ENCODE peak calls at places on chromosome 22, in eight cellular contexts. N is osteocyte, B is ELR, Y is K562, G is MCF 10A, L is AG20443, M is NCI-H446, P is glutamatergic neuron. A is an unnamed sample.

GRCh38 chr22:30627480-30627879 is 8.1 kb upstream of the SLC35E4 start:
- DNase-seq in N (no peak), B (peak; percentile 29), Y (no peak), G (no peak), L (no peak), M (no peak), P (no peak), A (no peak)

GRCh38 chr22:28171135-28171534 is 252.1 kb upstream of the PITPNB start:
- DNase-seq in N (no peak), B (no peak), Y (no peak), G (no peak), L (no peak), M (peak; percentile 66), P (no peak), A (peak; percentile 13)

GRCh38 chr22:27046603-27047002 is 389.2 kb downstream of the MIAT start:
- DNase-seq in N (no peak), B (no peak), Y (no peak), G (no peak), L (no peak), M (no peak), P (no peak), A (no peak)

GRCh38 chr22:40668611-40669390 is 10.5 kb upstream of the MCHR1 start:
- DNase-seq in N (no peak), B (peak; percentile 82), Y (peak; percentile 22), G (peak; percentile 88), L (peak; percentile 78), M (no peak), P (no peak), A (peak; percentile 92)

GRCh38 chr22:22916215-22916951 is 28.8 kb downstream of the IGLL5 start:
- DNase-seq in N (no peak), B (no peak), Y (peak; percentile 60), G (no peak), L (no peak), M (no peak), P (no peak), A (no peak)

GRCh38 chr22:35313311-35314121 is 13.8 kb downstream of the TOM1 start:
- DNase-seq in N (no peak), B (peak; percentile 95), Y (no peak), G (peak; percentile 62), L (peak; percentile 88), M (no peak), P (peak; percentile 12), A (peak; percentile 33)

GRCh38 chr22:24803064-24803542 is 2.9 kb upstream of the SGSM1 start:
- DNase-seq in N (no peak), B (peak; percentile 51), Y (peak; percentile 67), G (peak; percentile 54), L (peak; percentile 76), M (peak; percentile 43), P (peak; percentile 83), A (no peak)

GRCh38 chr22:47057916-47058585 is 295.6 kb downstream of the TBC1D22A start:
- DNase-seq in N (no peak), B (no peak), Y (no peak), G (no peak), L (no peak), M (no peak), P (no peak), A (no peak)

GRCh38 chr22:29758959-29759358 is 7.8 kb downstream of the ZMAT5 start:
- DNase-seq in N (no peak), B (no peak), Y (no peak), G (no peak), L (no peak), M (no peak), P (no peak), A (no peak)

GRCh38 chr22:36359172-36359973 is 28.4 kb downstream of the MYH9 start:
- DNase-seq in N (no peak), B (no peak), Y (no peak), G (no peak), L (no peak), M (peak; percentile 18), P (no peak), A (no peak)

GRCh38 chr22:23705358-23705757 is 14.5 kb downstream of the RGL4 start:
- DNase-seq in N (no peak), B (no peak), Y (no peak), G (no peak), L (no peak), M (no peak), P (no peak), A (no peak)

GRCh38 chr22:17964647-17965046 is 59.7 kb downstream of the MICAL3 start:
- DNase-seq in N (no peak), B (no peak), Y (no peak), G (no peak), L (no peak), M (no peak), P (no peak), A (no peak)

GRCh38 chr22:45006101-45006872 is 3.5 kb downstream of the PHF21B start:
- DNase-seq in N (no peak), B (no peak), Y (no peak), G (no peak), L (no peak), M (no peak), P (no peak), A (no peak)

GRCh38 chr22:35754761-35755160 is 37.1 kb downstream of the APOL5 start:
- DNase-seq in N (no peak), B (no peak), Y (no peak), G (no peak), L (no peak), M (no peak), P (no peak), A (peak; percentile 48)

GRCh38 chr22:31618471-31619176 is 43.4 kb downstream of the PISD start:
- DNase-seq in N (no peak), B (no peak), Y (no peak), G (no peak), L (no peak), M (no peak), P (no peak), A (no peak)

GRCh38 chr22:42500164-42500835 is 19.3 kb downstream of the RRP7A start:
- DNase-seq in N (no peak), B (peak; percentile 56), Y (peak; percentile 95), G (peak; percentile 71), L (peak; percentile 98), M (no peak), P (peak; percentile 82), A (peak; percentile 42)

GRCh38 chr22:26709617-26710390 is 52.4 kb downstream of the MIAT start:
- DNase-seq in N (no peak), B (peak; percentile 82), Y (no peak), G (peak; percentile 28), L (peak; percentile 72), M (no peak), P (no peak), A (no peak)

GRCh38 chr22:35539910-35540599 is 576 bp upstream of the RASD2 start:
- DNase-seq in N (no peak), B (peak; percentile 63), Y (peak; percentile 96), G (peak; percentile 26), L (peak; percentile 94), M (peak; percentile 57), P (peak; percentile 81), A (no peak)

GRCh38 chr22:44129614-44129976 is 51.1 kb upstream of the PARVG start:
- DNase-seq in N (no peak), B (no peak), Y (peak; percentile 18), G (no peak), L (peak; percentile 38), M (no peak), P (no peak), A (peak; percentile 72)

GRCh38 chr22:50710886-50711285 is 27.1 kb upstream of the ACR start:
- DNase-seq in N (no peak), B (no peak), Y (no peak), G (no peak), L (no peak), M (no peak), P (peak; percentile 1), A (no peak)

GRCh38 chr22:42732071-42732470 is 11.4 kb upstream of the A4GALT start:
- DNase-seq in N (no peak), B (no peak), Y (no peak), G (no peak), L (no peak), M (no peak), P (no peak), A (no peak)

GRCh38 chr22:50683994-50684371 is 11.4 kb downstream of the SHANK3 start:
- DNase-seq in N (no peak), B (no peak), Y (no peak), G (no peak), L (no peak), M (no peak), P (peak; percentile 13), A (peak; percentile 49)

GRCh38 chr22:25749420-25750169 is 7.6 kb downstream of the MYO18B start:
- DNase-seq in N (no peak), B (no peak), Y (no peak), G (no peak), L (no peak), M (no peak), P (no peak), A (no peak)

GRCh38 chr22:18148508-18148965 is 1.4 kb upstream of the USP18 start:
- DNase-seq in N (no peak), B (no peak), Y (peak; percentile 3), G (no peak), L (no peak), M (no peak), P (no peak), A (no peak)

GRCh38 chr22:26259510-26259909 is 90.2 kb downstream of the SEZ6L start:
- DNase-seq in N (no peak), B (peak; percentile 11), Y (no peak), G (peak; percentile 47), L (peak; percentile 42), M (no peak), P (no peak), A (peak; percentile 29)

GRCh38 chr22:28813772-28814518 is 13.6 kb upstream of the XBP1 start:
- DNase-seq in N (no peak), B (no peak), Y (no peak), G (no peak), L (no peak), M (no peak), P (no peak), A (no peak)

GRCh38 chr22:22928666-22929380 is 41.2 kb downstream of the IGLL5 start:
- DNase-seq in N (no peak), B (peak; percentile 16), Y (peak; percentile 58), G (peak; percentile 38), L (peak; percentile 86), M (no peak), P (no peak), A (peak; percentile 2)

GRCh38 chr22:30304495-30305244 is 15.4 kb upstream of the CASTOR1 start:
- DNase-seq in N (no peak), B (no peak), Y (no peak), G (peak; percentile 62), L (peak; percentile 33), M (peak; percentile 39), P (no peak), A (peak; percentile 77)

GRCh38 chr22:32132783-32133182 is 26.3 kb downstream of the C22orf42 start:
- DNase-seq in N (peak; percentile 64), B (no peak), Y (no peak), G (no peak), L (no peak), M (no peak), P (no peak), A (no peak)

A was measured in foreskin keratinocyte.